ENCODE peak calls at places on chromosome 18, in seven cellular contexts. Y, Q, G, T, M, V and N are unnamed samples.
A peak's percentile ranks its signal among the peaks of the same experiment; 100 is the strongest.

GRCh38 chr18:54169710-54170403 is 54.6 kb downstream of the MBD2 start:
- DNase-seq in T (no peak), V (no peak), Q (no peak), M (no peak), G (no peak), Y (no peak), N (no peak)

GRCh38 chr18:54822872-54823845 is 5.1 kb upstream of the RAB27B start:
- DNase-seq in Q (no peak), T (no peak), V (no peak), G (peak; percentile 57), Y (no peak), M (peak; percentile 96), N (peak; percentile 96)

GRCh38 chr18:48839819-48840490 is 110.8 kb downstream of the SMAD7 start:
- DNase-seq in V (no peak), M (no peak), G (no peak), Q (no peak), Y (no peak), T (no peak), N (no peak)

GRCh38 chr18:76491436-76491800 is 3.6 kb downstream of the ZNF516 start:
- DNase-seq in T (peak; percentile 77), V (peak; percentile 68), M (peak; percentile 58), Q (peak; percentile 87), Y (peak; percentile 81), G (no peak), N (no peak)

GRCh38 chr18:79754022-79754761 is 43.5 kb upstream of the KCNG2 start:
- DNase-seq in G (no peak), T (no peak), V (no peak), M (no peak), Y (no peak), Q (no peak), N (no peak)

GRCh38 chr18:7116001-7116831 is 1.4 kb downstream of the LAMA1 start:
- DNase-seq in Y (no peak), T (peak; percentile 78), G (peak; percentile 5), V (no peak), M (peak; percentile 12), Q (no peak), N (no peak)

GRCh38 chr18:47969851-47970250 is 39.4 kb upstream of the SMAD2 start:
- DNase-seq in T (no peak), Y (no peak), Q (no peak), G (no peak), M (no peak), V (no peak), N (no peak)

GRCh38 chr18:3454365-3455089 is 4.6 kb downstream of the TGIF1 start:
- DNase-seq in Q (peak; percentile 35), G (no peak), M (no peak), Y (peak; percentile 56), V (peak; percentile 30), T (peak; percentile 84), N (no peak)

GRCh38 chr18:8998481-8999217 is 103.8 kb upstream of the NDUFV2 start:
- DNase-seq in V (no peak), G (no peak), T (no peak), M (no peak), Y (no peak), Q (no peak), N (no peak)

GRCh38 chr18:49933530-49933929 is 120.2 kb upstream of the ACAA2 start:
- DNase-seq in Q (no peak), M (peak; percentile 29), V (no peak), Y (no peak), G (no peak), T (no peak), N (peak; percentile 29)

GRCh38 chr18:58856881-58857280 is 7.8 kb upstream of the ZNF532 start:
- DNase-seq in V (no peak), T (no peak), G (no peak), M (peak; percentile 61), Q (no peak), Y (no peak), N (no peak)

GRCh38 chr18:46013484-46014189 is 46.5 kb upstream of the EPG5 start:
- DNase-seq in Q (no peak), G (no peak), Y (no peak), V (no peak), T (no peak), M (no peak), N (no peak)

GRCh38 chr18:80033181-80034067 is 810 bp upstream of the RBFA start:
- DNase-seq in M (peak; percentile 18), G (no peak), T (peak; percentile 84), V (no peak), Y (no peak), Q (no peak), N (no peak)

GRCh38 chr18:13680612-13681011 is 45.7 kb downstream of the FAM210A start:
- DNase-seq in V (no peak), G (no peak), Y (peak; percentile 36), Q (peak; percentile 38), M (no peak), T (peak; percentile 77), N (no peak)

GRCh38 chr18:40375811-40376210 is 1579.2 kb upstream of the PIK3C3 start:
- DNase-seq in G (no peak), V (no peak), Q (no peak), T (no peak), M (peak; percentile 14), Y (no peak), N (no peak)

GRCh38 chr18:74498712-74499629 is 2.8 kb downstream of the CNDP2 start:
- DNase-seq in Q (no peak), T (no peak), V (peak; percentile 81), Y (no peak), M (no peak), G (no peak), N (no peak)

GRCh38 chr18:45379903-45380302 is 235.4 kb upstream of the SLC14A2 start:
- DNase-seq in Y (no peak), G (no peak), Q (no peak), T (no peak), M (no peak), V (no peak), N (no peak)

GRCh38 chr18:23627325-23627724 is 35.4 kb downstream of the ANKRD29 start:
- DNase-seq in M (peak; percentile 83), Q (no peak), Y (no peak), G (peak; percentile 77), T (no peak), V (no peak), N (peak; percentile 75)

GRCh38 chr18:39796413-39796812 is 2158.6 kb upstream of the PIK3C3 start:
- DNase-seq in G (no peak), M (no peak), Y (no peak), T (no peak), V (no peak), Q (no peak), N (no peak)

GRCh38 chr18:22044474-22045220 is 124.7 kb upstream of the GATA6 start:
- DNase-seq in Q (no peak), M (no peak), Y (no peak), V (no peak), G (no peak), T (no peak), N (no peak)

GRCh38 chr18:68728301-68728700 is 13.4 kb upstream of the TMX3 start:
- DNase-seq in V (no peak), G (no peak), Y (no peak), T (no peak), M (no peak), Q (no peak), N (no peak)

DNA sequence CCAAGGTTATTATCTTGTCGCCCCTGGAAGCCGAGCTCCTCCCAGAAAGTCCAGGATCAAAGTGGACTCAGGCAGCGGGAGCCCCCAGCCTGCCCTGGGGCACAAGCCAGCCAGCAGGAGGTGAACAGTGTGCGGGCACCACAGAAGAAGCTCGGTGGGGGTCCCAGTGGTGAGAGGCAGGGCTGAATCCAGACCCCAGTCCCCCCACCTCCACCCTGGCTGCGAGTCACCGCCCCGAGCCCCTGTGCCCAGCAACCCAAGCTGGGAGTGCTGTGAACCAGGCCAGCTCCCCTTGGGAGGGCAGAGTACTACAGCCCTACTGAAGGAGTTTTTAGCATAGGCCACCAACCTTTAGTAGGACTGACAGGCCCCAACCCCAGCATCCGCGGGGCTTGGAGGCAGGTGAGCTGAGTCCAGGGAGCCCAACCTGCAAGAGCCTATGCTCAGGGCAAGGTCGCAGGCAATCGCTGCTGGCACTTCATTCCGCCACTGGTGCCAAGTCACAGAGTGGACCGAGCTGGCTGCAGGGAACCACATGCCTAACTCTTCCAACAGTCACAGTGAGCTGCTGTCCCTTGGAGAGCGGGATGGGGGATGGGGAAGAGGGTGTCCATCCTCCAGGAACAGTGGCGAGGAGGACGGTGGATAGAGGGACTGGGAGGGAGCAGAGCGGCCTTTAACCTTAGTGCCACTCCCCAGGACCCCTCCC is 3.0 kb downstream of the PIEZO2 start:
- DNase-seq in T (peak; percentile 50), M (no peak), Q (peak; percentile 34), G (no peak), V (no peak), Y (peak; percentile 50), N (no peak)
- H3K4me3 ChIP-seq in T (peak overlapping the region; percentile 65), M (no peak overlapping the region), Q (no peak overlapping the region), G (no peak overlapping the region), V (no peak overlapping the region), Y (no peak overlapping the region), N (no peak overlapping the region)

DNA sequence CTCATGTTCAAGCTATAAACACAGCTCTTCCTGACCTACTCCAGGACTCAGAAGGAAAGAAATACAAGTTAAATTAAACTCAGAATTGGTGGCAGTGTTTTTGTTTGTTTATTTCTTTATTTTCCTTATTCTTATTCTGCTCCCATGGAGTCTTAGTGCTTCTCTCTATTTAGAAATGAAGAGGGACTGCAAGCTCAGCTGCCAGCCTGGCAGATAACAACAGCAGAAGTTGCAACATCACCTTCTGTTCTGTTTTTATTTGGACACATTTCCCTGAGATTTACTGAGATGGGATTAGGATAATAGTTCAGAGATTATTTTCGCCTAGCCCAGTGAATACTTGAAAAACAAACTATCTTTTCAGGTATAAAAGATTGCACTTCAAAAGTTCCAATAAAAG is 70.4 kb upstream of the DTNA start:
- DNase-seq in M (no peak), T (no peak), Q (no peak), Y (no peak), V (no peak), G (no peak), N (no peak)
- TF ChIP-seq CTCF in M (no peak), T (no peak), Q (no peak), Y (no peak), V (no peak), G (no peak), N (no peak)

GRCh38 chr18:72697706-72698105 is 153.6 kb upstream of the CBLN2 start:
- DNase-seq in T (peak; percentile 24), V (no peak), Y (no peak), Q (no peak), G (no peak), M (no peak), N (no peak)

GRCh38 chr18:72692086-72692485 is 147.9 kb upstream of the CBLN2 start:
- DNase-seq in Q (no peak), T (peak; percentile 85), V (no peak), M (no peak), G (no peak), Y (no peak), N (no peak)

DNA sequence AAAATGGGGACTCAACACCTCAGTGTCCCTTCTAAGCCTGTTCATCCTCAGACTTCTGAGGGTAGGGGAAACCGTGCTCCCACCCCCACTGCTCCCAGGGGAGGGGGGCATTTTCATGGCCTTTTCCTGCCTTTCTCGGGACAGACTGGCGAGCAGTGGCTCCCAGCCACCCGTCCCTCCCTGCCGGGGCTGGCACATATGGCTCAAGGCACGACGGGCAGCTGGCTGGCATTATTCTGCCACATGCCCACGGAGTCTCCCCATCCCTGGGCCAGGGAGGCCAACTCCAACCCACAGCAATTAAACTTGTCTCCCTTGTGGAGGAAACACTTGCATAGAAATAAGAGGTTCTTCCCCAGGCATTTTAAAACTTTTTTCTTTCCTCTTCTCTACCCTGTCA is 148.5 kb upstream of the CBLN2 start:
- DNase-seq in Y (no peak), Q (no peak), T (no peak), M (no peak), V (no peak), G (no peak), N (no peak)
- H3K4me3 ChIP-seq in Y (no peak overlapping the region), Q (no peak overlapping the region), T (peak overlapping the region; percentile 16), M (no peak overlapping the region), V (no peak overlapping the region), G (no peak overlapping the region), N (no peak overlapping the region)

GRCh38 chr18:814300-815084 is 2.5 kb upstream of the YES1 start:
- DNase-seq in V (no peak), Y (no peak), G (no peak), M (no peak), Q (no peak), T (peak; percentile 63), N (no peak)
- TF ChIP-seq CTCF in V (no peak), Y (no peak), G (no peak), M (no peak), Q (no peak), T (peak; percentile 43), N (no peak)